ENCODE peak calls at places on chromosomes 12 and 14, in four cellular contexts. W is T-helper 9 cell, R is T-helper 2 cell, U is Kasumi-1. L is an unnamed sample.

GRCh38 chr14:92759300-92759678 is 10.9 kb upstream of the LGMN start:
- DNase-seq in R (no peak), U (no peak), W (no peak), L (peak)

GRCh38 chr12:111178194-111179081 is 190.5 kb downstream of the PHETA1 start:
- DNase-seq in W (no peak), U (no peak), R (no peak), L (no peak)

GRCh38 chr14:103880334-103880985 is 33.1 kb upstream of the PPP1R13B start:
- DNase-seq in R (no peak), U (peak), W (no peak), L (no peak)

GRCh38 chr14:99251721-99252120 is 20.3 kb downstream of the BCL11B start:
- DNase-seq in U (no peak), W (no peak), R (no peak), L (no peak)

GRCh38 chr14:103109789-103110415 is 13.4 kb upstream of the TNFAIP2 start:
- DNase-seq in U (no peak), R (no peak), W (no peak), L (no peak)

GRCh38 chr14:69964841-69965240 is 85.6 kb downstream of the SMOC1 start:
- DNase-seq in U (no peak), W (no peak), R (no peak), L (no peak)

GRCh38 chr12:62866451-62867082 is 68.4 kb downstream of the PPM1H start:
- DNase-seq in W (no peak), R (no peak), U (no peak), L (no peak)

GRCh38 chr12:110933326-110933974 is 13.1 kb upstream of the MYL2 start:
- DNase-seq in W (no peak), R (no peak), U (no peak), L (no peak)

GRCh38 chr14:79728331-79728730 is 483.0 kb downstream of the DIO2 start:
- DNase-seq in W (no peak), R (no peak), U (no peak), L (no peak)

GRCh38 chr12:4307593-4308333 is 13.2 kb upstream of the TIGAR start:
- DNase-seq in U (peak), W (no peak), R (no peak), L (no peak)

GRCh38 chr12:123094349-123095073 is 56.4 kb downstream of the PITPNM2 start:
- DNase-seq in W (no peak), R (no peak), U (no peak), L (peak)

GRCh38 chr12:74689071-74689655 is 151.5 kb downstream of the ATXN7L3B start:
- DNase-seq in R (no peak), W (no peak), U (peak), L (peak)

GRCh38 chr12:114698566-114699163 is 14.7 kb upstream of the TBX3 start:
- DNase-seq in U (no peak), W (no peak), R (no peak), L (no peak)

GRCh38 chr12:123034865-123035264 is 54.4 kb downstream of the ARL6IP4 start:
- DNase-seq in R (no peak), U (no peak), W (no peak), L (no peak)

GRCh38 chr12:46963977-46964376 is 115.4 kb upstream of the PCED1B start:
- DNase-seq in W (no peak), R (no peak), U (no peak), L (no peak)

GRCh38 chr12:1885082-1885596 is 33.3 kb downstream of the CACNA2D4 start:
- DNase-seq in W (no peak), U (no peak), R (no peak), L (no peak)

L was measured in NCI-H446 treated with DMSO at 0.1 percent for 48 hours.